ENCODE peak calls at places on chromosome 14, in seven cellular contexts. One of them, this sample, is unnamed.

GRCh38 chr14:33062476-33062875 is 123.8 kb downstream of the NPAS3 start:
- DNase-seq in endothelial cell: no peak
- DNase-seq in RWPE1: no peak
- DNase-seq in Peyer's patch: no peak
- DNase-seq in AG10803: no peak
- DNase-seq in body of pancreas: no peak
- DNase-seq in tibial artery: no peak
- DNase-seq in this sample: no peak

GRCh38 chr14:59208224-59208814 is 19.9 kb downstream of the DAAM1 start:
- DNase-seq in endothelial cell: no peak
- DNase-seq in RWPE1: peak; percentile 21
- DNase-seq in Peyer's patch: no peak
- DNase-seq in AG10803: peak; percentile 55
- DNase-seq in body of pancreas: no peak
- DNase-seq in tibial artery: no peak
- DNase-seq in this sample: no peak

GRCh38 chr14:102849522-102850379 is 72.5 kb downstream of the TRAF3 start:
- DNase-seq in endothelial cell: no peak
- DNase-seq in RWPE1: no peak
- DNase-seq in Peyer's patch: no peak
- DNase-seq in AG10803: peak; percentile 16
- DNase-seq in body of pancreas: no peak
- DNase-seq in tibial artery: no peak
- DNase-seq in this sample: no peak

GRCh38 chr14:50619569-50620141 is 48.5 kb downstream of the SAV1 start:
- DNase-seq in endothelial cell: no peak
- DNase-seq in RWPE1: peak; percentile 41
- DNase-seq in Peyer's patch: no peak
- DNase-seq in AG10803: peak; percentile 51
- DNase-seq in body of pancreas: no peak
- DNase-seq in tibial artery: no peak
- DNase-seq in this sample: no peak

GRCh38 chr14:97005908-97006307 is 208.7 kb downstream of the VRK1 start:
- DNase-seq in endothelial cell: no peak
- DNase-seq in RWPE1: no peak
- DNase-seq in Peyer's patch: no peak
- DNase-seq in AG10803: no peak
- DNase-seq in body of pancreas: no peak
- DNase-seq in tibial artery: no peak
- DNase-seq in this sample: no peak

GRCh38 chr14:91036741-91037469 is 23.5 kb downstream of the RPS6KA5 start:
- DNase-seq in endothelial cell: no peak
- DNase-seq in RWPE1: no peak
- DNase-seq in Peyer's patch: no peak
- DNase-seq in AG10803: no peak
- DNase-seq in body of pancreas: no peak
- DNase-seq in tibial artery: no peak
- DNase-seq in this sample: no peak

GRCh38 chr14:63203618-63204406 is 431 bp upstream of the RHOJ start:
- DNase-seq in endothelial cell: peak; percentile 76
- DNase-seq in RWPE1: peak; percentile 29
- DNase-seq in Peyer's patch: peak; percentile 23
- DNase-seq in AG10803: peak; percentile 92
- DNase-seq in body of pancreas: peak; percentile 67
- DNase-seq in tibial artery: peak; percentile 80
- DNase-seq in this sample: peak; percentile 69

GRCh38 chr14:105157872-105158271 is 10.7 kb downstream of the JAG2 start:
- DNase-seq in endothelial cell: no peak
- DNase-seq in RWPE1: no peak
- DNase-seq in Peyer's patch: no peak
- DNase-seq in AG10803: no peak
- DNase-seq in body of pancreas: no peak
- DNase-seq in tibial artery: no peak
- DNase-seq in this sample: no peak

GRCh38 chr14:55382483-55382882 is 29.1 kb downstream of the ATG14 start:
- DNase-seq in endothelial cell: no peak
- DNase-seq in RWPE1: no peak
- DNase-seq in Peyer's patch: no peak
- DNase-seq in AG10803: no peak
- DNase-seq in body of pancreas: no peak
- DNase-seq in tibial artery: no peak
- DNase-seq in this sample: no peak

GRCh38 chr14:65169351-65169750 is 67.0 kb upstream of the MAX start:
- DNase-seq in endothelial cell: no peak
- DNase-seq in RWPE1: no peak
- DNase-seq in Peyer's patch: no peak
- DNase-seq in AG10803: peak; percentile 80
- DNase-seq in body of pancreas: no peak
- DNase-seq in tibial artery: no peak
- DNase-seq in this sample: no peak

GRCh38 chr14:20553024-20553423 is 7.8 kb downstream of the RNASE9 start:
- DNase-seq in endothelial cell: no peak
- DNase-seq in RWPE1: no peak
- DNase-seq in Peyer's patch: no peak
- DNase-seq in AG10803: no peak
- DNase-seq in body of pancreas: no peak
- DNase-seq in tibial artery: no peak
- DNase-seq in this sample: no peak

GRCh38 chr14:22084393-22085281 is 411.0 kb upstream of the OR4E1 start:
- DNase-seq in endothelial cell: peak; percentile 15
- DNase-seq in RWPE1: peak; percentile 32
- DNase-seq in Peyer's patch: no peak
- DNase-seq in AG10803: peak; percentile 53
- DNase-seq in body of pancreas: peak; percentile 15
- DNase-seq in tibial artery: no peak
- DNase-seq in this sample: peak; percentile 4

GRCh38 chr14:104094709-104095425 is 9.4 kb downstream of the ASPG start:
- DNase-seq in endothelial cell: peak; percentile 94
- DNase-seq in RWPE1: peak; percentile 73
- DNase-seq in Peyer's patch: peak; percentile 38
- DNase-seq in AG10803: peak; percentile 18
- DNase-seq in body of pancreas: peak; percentile 72
- DNase-seq in tibial artery: no peak
- DNase-seq in this sample: no peak

GRCh38 chr14:43356382-43356781 is 1150.7 kb downstream of the FSCB start:
- DNase-seq in endothelial cell: no peak
- DNase-seq in RWPE1: no peak
- DNase-seq in Peyer's patch: no peak
- DNase-seq in AG10803: no peak
- DNase-seq in body of pancreas: no peak
- DNase-seq in tibial artery: no peak
- DNase-seq in this sample: no peak

GRCh38 chr14:30620178-30620577 is 1.9 kb upstream of the SCFD1 start:
- DNase-seq in endothelial cell: no peak
- DNase-seq in RWPE1: peak; percentile 30
- DNase-seq in Peyer's patch: no peak
- DNase-seq in AG10803: peak; percentile 51
- DNase-seq in body of pancreas: no peak
- DNase-seq in tibial artery: no peak
- DNase-seq in this sample: peak; percentile 34

GRCh38 chr14:67050892-67051291 is 138.3 kb upstream of the GARIN2 start:
- DNase-seq in endothelial cell: no peak
- DNase-seq in RWPE1: no peak
- DNase-seq in Peyer's patch: no peak
- DNase-seq in AG10803: no peak
- DNase-seq in body of pancreas: no peak
- DNase-seq in tibial artery: no peak
- DNase-seq in this sample: no peak

GRCh38 chr14:41072776-41073175 is 533.9 kb upstream of the LRFN5 start:
- DNase-seq in endothelial cell: no peak
- DNase-seq in RWPE1: no peak
- DNase-seq in Peyer's patch: no peak
- DNase-seq in AG10803: no peak
- DNase-seq in body of pancreas: no peak
- DNase-seq in tibial artery: no peak
- DNase-seq in this sample: no peak

GRCh38 chr14:68011629-68012028 is 192.1 kb downstream of the RAD51B start:
- DNase-seq in endothelial cell: no peak
- DNase-seq in RWPE1: no peak
- DNase-seq in Peyer's patch: no peak
- DNase-seq in AG10803: peak; percentile 56
- DNase-seq in body of pancreas: no peak
- DNase-seq in tibial artery: no peak
- DNase-seq in this sample: peak; percentile 36

GRCh38 chr14:92501891-92502351 is 11.7 kb upstream of the RIN3 start:
- DNase-seq in endothelial cell: no peak
- DNase-seq in RWPE1: no peak
- DNase-seq in Peyer's patch: no peak
- DNase-seq in AG10803: peak; percentile 95
- DNase-seq in body of pancreas: no peak
- DNase-seq in tibial artery: no peak
- DNase-seq in this sample: peak; percentile 79

GRCh38 chr14:65102441-65103149 is at the start of gene MAX:
- DNase-seq in endothelial cell: peak; percentile 95
- DNase-seq in RWPE1: peak; percentile 98
- DNase-seq in Peyer's patch: peak; percentile 98
- DNase-seq in AG10803: peak; percentile 99
- DNase-seq in body of pancreas: peak; percentile 98
- DNase-seq in tibial artery: peak; percentile 99
- DNase-seq in this sample: peak; percentile 92

GRCh38 chr14:36944307-36945010 is 227.9 kb downstream of the SLC25A21 start:
- DNase-seq in endothelial cell: no peak
- DNase-seq in RWPE1: peak; percentile 20
- DNase-seq in Peyer's patch: no peak
- DNase-seq in AG10803: peak; percentile 51
- DNase-seq in body of pancreas: no peak
- DNase-seq in tibial artery: no peak
- DNase-seq in this sample: no peak

GRCh38 chr14:80792756-80793155 is 148.8 kb downstream of the CEP128 start:
- DNase-seq in endothelial cell: no peak
- DNase-seq in RWPE1: no peak
- DNase-seq in Peyer's patch: no peak
- DNase-seq in AG10803: no peak
- DNase-seq in body of pancreas: no peak
- DNase-seq in tibial artery: no peak
- DNase-seq in this sample: no peak

GRCh38 chr14:101353422-101353821 is 207.9 kb upstream of the DIO3 start:
- DNase-seq in endothelial cell: no peak
- DNase-seq in RWPE1: no peak
- DNase-seq in Peyer's patch: no peak
- DNase-seq in AG10803: no peak
- DNase-seq in body of pancreas: no peak
- DNase-seq in tibial artery: no peak
- DNase-seq in this sample: no peak

GRCh38 chr14:91019673-91020072 is 40.8 kb downstream of the RPS6KA5 start:
- DNase-seq in endothelial cell: no peak
- DNase-seq in RWPE1: no peak
- DNase-seq in Peyer's patch: no peak
- DNase-seq in AG10803: no peak
- DNase-seq in body of pancreas: no peak
- DNase-seq in tibial artery: no peak
- DNase-seq in this sample: no peak

GRCh38 chr14:91228112-91229004 is 16.1 kb downstream of the GPR68 start:
- DNase-seq in endothelial cell: no peak
- DNase-seq in RWPE1: peak; percentile 36
- DNase-seq in Peyer's patch: peak; percentile 57
- DNase-seq in AG10803: peak; percentile 40
- DNase-seq in body of pancreas: no peak
- DNase-seq in tibial artery: no peak
- DNase-seq in this sample: no peak

GRCh38 chr14:68921666-68922065 is 57.4 kb downstream of the ACTN1 start:
- DNase-seq in endothelial cell: no peak
- DNase-seq in RWPE1: no peak
- DNase-seq in Peyer's patch: no peak
- DNase-seq in AG10803: no peak
- DNase-seq in body of pancreas: no peak
- DNase-seq in tibial artery: no peak
- DNase-seq in this sample: no peak

GRCh38 chr14:44453433-44454171 is 53.5 kb downstream of the FSCB start:
- DNase-seq in endothelial cell: no peak
- DNase-seq in RWPE1: peak; percentile 24
- DNase-seq in Peyer's patch: no peak
- DNase-seq in AG10803: no peak
- DNase-seq in body of pancreas: no peak
- DNase-seq in tibial artery: no peak
- DNase-seq in this sample: no peak

GRCh38 chr14:75018684-75019083 is 16.0 kb downstream of the EIF2B2 start:
- DNase-seq in endothelial cell: no peak
- DNase-seq in RWPE1: no peak
- DNase-seq in Peyer's patch: no peak
- DNase-seq in AG10803: no peak
- DNase-seq in body of pancreas: peak; percentile 66
- DNase-seq in tibial artery: no peak
- DNase-seq in this sample: no peak

GRCh38 chr14:44339256-44339655 is 167.8 kb downstream of the FSCB start:
- DNase-seq in endothelial cell: no peak
- DNase-seq in RWPE1: no peak
- DNase-seq in Peyer's patch: no peak
- DNase-seq in AG10803: no peak
- DNase-seq in body of pancreas: no peak
- DNase-seq in tibial artery: no peak
- DNase-seq in this sample: no peak

GRCh38 chr14:100278702-100279101 is 27.5 kb downstream of the SLC25A29 start:
- DNase-seq in endothelial cell: no peak
- DNase-seq in RWPE1: no peak
- DNase-seq in Peyer's patch: no peak
- DNase-seq in AG10803: peak; percentile 76
- DNase-seq in body of pancreas: no peak
- DNase-seq in tibial artery: no peak
- DNase-seq in this sample: no peak
- TF ChIP-seq CTCF in endothelial cell: no peak
- TF ChIP-seq CTCF in RWPE1: no peak
- TF ChIP-seq CTCF in Peyer's patch: no peak
- TF ChIP-seq CTCF in AG10803: peak; percentile 57
- TF ChIP-seq CTCF in body of pancreas: no peak
- TF ChIP-seq CTCF in tibial artery: no peak
- TF ChIP-seq CTCF in this sample: peak; percentile 23

DNA sequence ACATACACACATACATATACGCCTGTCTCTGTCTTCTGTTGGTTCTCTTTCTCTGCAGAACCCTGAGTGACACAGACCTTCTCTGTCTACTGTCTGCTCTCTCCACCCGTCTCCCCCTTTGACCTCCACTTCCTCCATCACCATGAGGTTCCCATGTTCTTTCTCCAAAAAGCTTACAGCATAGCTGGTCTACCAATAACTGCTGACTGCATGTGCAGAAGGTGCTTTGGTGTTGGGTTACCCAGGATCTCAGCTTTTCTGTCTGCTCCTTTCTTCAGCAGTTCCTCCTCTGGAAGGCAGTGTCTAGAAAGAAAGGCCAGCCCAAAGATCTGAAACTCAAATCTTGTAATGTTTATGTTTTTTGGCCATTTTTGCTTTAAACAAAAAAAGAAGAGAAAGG is 125.6 kb downstream of the SMOC1 start:
- DNase-seq in endothelial cell: no peak
- DNase-seq in RWPE1: no peak
- DNase-seq in Peyer's patch: no peak
- DNase-seq in AG10803: no peak
- DNase-seq in body of pancreas: no peak
- DNase-seq in tibial artery: no peak
- DNase-seq in this sample: no peak
- TF ChIP-seq CTCF in endothelial cell: no peak
- TF ChIP-seq CTCF in RWPE1: no peak
- TF ChIP-seq CTCF in Peyer's patch: no peak
- TF ChIP-seq CTCF in AG10803: no peak
- TF ChIP-seq CTCF in body of pancreas: no peak
- TF ChIP-seq CTCF in tibial artery: no peak
- TF ChIP-seq CTCF in this sample: no peak

GRCh38 chr14:95310635-95311380 is 8.9 kb downstream of the CLMN start:
- DNase-seq in endothelial cell: no peak
- DNase-seq in RWPE1: no peak
- DNase-seq in Peyer's patch: no peak
- DNase-seq in AG10803: no peak
- DNase-seq in body of pancreas: no peak
- DNase-seq in tibial artery: no peak
- DNase-seq in this sample: no peak
- TF ChIP-seq CTCF in endothelial cell: no peak
- TF ChIP-seq CTCF in RWPE1: no peak
- TF ChIP-seq CTCF in Peyer's patch: no peak
- TF ChIP-seq CTCF in AG10803: no peak
- TF ChIP-seq CTCF in body of pancreas: no peak
- TF ChIP-seq CTCF in tibial artery: no peak
- TF ChIP-seq CTCF in this sample: no peak

GRCh38 chr14:77547512-77547911 is 48.9 kb upstream of the ISM2 start:
- DNase-seq in endothelial cell: peak; percentile 10
- DNase-seq in RWPE1: no peak
- DNase-seq in Peyer's patch: no peak
- DNase-seq in AG10803: no peak
- DNase-seq in body of pancreas: no peak
- DNase-seq in tibial artery: no peak
- DNase-seq in this sample: no peak
- TF ChIP-seq CTCF in endothelial cell: no peak
- TF ChIP-seq CTCF in RWPE1: no peak
- TF ChIP-seq CTCF in Peyer's patch: no peak
- TF ChIP-seq CTCF in AG10803: no peak
- TF ChIP-seq CTCF in body of pancreas: no peak
- TF ChIP-seq CTCF in tibial artery: no peak
- TF ChIP-seq CTCF in this sample: no peak

This sample was measured in AG04449.